ENCODE peak calls at places on chromosomes 4 and X, in five cellular contexts. X, L, S, G and I are unnamed samples.

GRCh38 chrX:138711399-138712347 is at the start of gene FGF13:
- DNase-seq in X (no peak), G (no peak), L (no peak), S (peak; percentile 66), I (peak; percentile 75)

GRCh38 chrX:76220856-76221255 is 48.0 kb downstream of the PBDC1 start:
- DNase-seq in L (no peak), G (no peak), S (no peak), X (no peak), I (no peak)

GRCh38 chr4:125529071-125529470 is 214.3 kb downstream of the FAT4 start:
- DNase-seq in G (no peak), X (no peak), L (no peak), S (no peak), I (no peak)

GRCh38 chr4:53547983-53548382 is 43.3 kb downstream of the LNX1 start:
- DNase-seq in S (no peak), L (no peak), X (no peak), G (no peak), I (no peak)

GRCh38 chr4:91243132-91243531 is 1060.6 kb upstream of the GRID2 start:
- DNase-seq in G (no peak), X (no peak), S (no peak), L (no peak), I (no peak)

GRCh38 chr4:149549911-149550310 is 265.7 kb downstream of the IQCM start:
- DNase-seq in X (no peak), G (no peak), S (peak; percentile 2), L (no peak), I (peak; percentile 46)

GRCh38 chr4:82561745-82562552 is at the start of gene TMEM150C:
- DNase-seq in X (peak; percentile 27), L (no peak), S (peak; percentile 76), G (no peak), I (peak; percentile 83)

GRCh38 chr4:158934996-158935669 is 166.3 kb downstream of the FNIP2 start:
- DNase-seq in S (no peak), G (no peak), L (no peak), X (no peak), I (no peak)

GRCh38 chr4:152185786-152186540 is 349.9 kb downstream of the FBXW7 start:
- DNase-seq in S (no peak), X (no peak), G (no peak), L (no peak), I (no peak)